ENCODE peak calls at places on chromosome 22, in eight cellular contexts. I is AG10803; B is HCEC 1CT; R is left ventricle myocardium superior; E is adipocyte; Q is anterior cingulate cortex; J is EL; A is CD8-positive, alpha-beta T cell. C is an unnamed sample.

GRCh38 chr22:25134028-25134427 is 65.6 kb upstream of the CRYBB3 start:
- DNase-seq in I (no peak), B (no peak), R (no peak), E (no peak), Q (no peak), J (no peak), A (no peak), C (no peak)

GRCh38 chr22:38419864-38420172 is 35.2 kb downstream of the KCNJ4 start:
- DNase-seq in I (no peak), B (no peak), R (no peak), E (no peak), Q (no peak), J (no peak), A (no peak), C (no peak)

GRCh38 chr22:29141078-29141688 is 64.5 kb upstream of the EMID1 start:
- DNase-seq in I (no peak), B (no peak), R (no peak), E (no peak), Q (no peak), J (no peak), A (no peak), C (no peak)

GRCh38 chr22:49933236-49933921 is 14.9 kb downstream of the CRELD2 start:
- DNase-seq in I (no peak), B (no peak), R (peak), E (no peak), Q (peak), J (no peak), A (no peak), C (no peak)

GRCh38 chr22:43203471-43203981 is 16.6 kb upstream of the TTLL12 start:
- DNase-seq in I (no peak), B (no peak), R (no peak), E (no peak), Q (no peak), J (no peak), A (no peak), C (no peak)

GRCh38 chr22:19448076-19448607 is 631 bp upstream of the C22orf39 start:
- DNase-seq in I (peak), B (no peak), R (no peak), E (peak), Q (no peak), J (peak), A (no peak), C (no peak)

GRCh38 chr22:31968022-31968421 is 23.7 kb downstream of the YWHAH start:
- DNase-seq in I (no peak), B (no peak), R (no peak), E (no peak), Q (no peak), J (no peak), A (no peak), C (no peak)

GRCh38 chr22:17396531-17396930 is 27.3 kb downstream of the CECR2 start:
- DNase-seq in I (no peak), B (no peak), R (no peak), E (no peak), Q (no peak), J (no peak), A (no peak), C (no peak)

GRCh38 chr22:38240734-38241252 is 32.0 kb downstream of the TMEM184B start:
- DNase-seq in I (peak), B (peak), R (no peak), E (peak), Q (peak), J (peak), A (no peak), C (no peak)

GRCh38 chr22:48719978-48720661 is 1107.6 kb downstream of the BRD1 start:
- DNase-seq in I (no peak), B (no peak), R (peak), E (no peak), Q (no peak), J (no peak), A (no peak), C (no peak)

GRCh38 chr22:30115705-30116104 is 35.4 kb downstream of the HORMAD2 start:
- DNase-seq in I (no peak), B (peak), R (no peak), E (no peak), Q (no peak), J (no peak), A (no peak), C (no peak)

GRCh38 chr22:31944700-31945477 is 554 bp downstream of the YWHAH start:
- DNase-seq in I (no peak), B (no peak), R (peak), E (peak), Q (peak), J (peak), A (peak), C (no peak)

GRCh38 chr22:42327462-42328129 is 57.1 kb upstream of the TCF20 start:
- DNase-seq in I (no peak), B (no peak), R (no peak), E (no peak), Q (no peak), J (no peak), A (no peak), C (no peak)

GRCh38 chr22:49724030-49724892 is 103.4 kb downstream of the BRD1 start:
- DNase-seq in I (no peak), B (no peak), R (peak), E (no peak), Q (no peak), J (no peak), A (peak), C (peak)

GRCh38 chr22:44707752-44708151 is 5.7 kb downstream of the PRR5 start:
- DNase-seq in I (peak), B (peak), R (no peak), E (peak), Q (no peak), J (peak), A (no peak), C (no peak)

GRCh38 chr22:36295247-36295646 is 42.3 kb downstream of the APOL1 start:
- DNase-seq in I (no peak), B (no peak), R (peak), E (no peak), Q (no peak), J (no peak), A (no peak), C (no peak)

GRCh38 chr22:27975381-27976013 is 56.4 kb upstream of the PITPNB start:
- DNase-seq in I (no peak), B (no peak), R (no peak), E (no peak), Q (no peak), J (no peak), A (no peak), C (no peak)

GRCh38 chr22:41798736-41799135 is 1.7 kb upstream of the CCDC134 start:
- DNase-seq in I (no peak), B (no peak), R (no peak), E (no peak), Q (no peak), J (no peak), A (no peak), C (no peak)

C was measured in GF-D8.